ENCODE peak calls at places on chromosomes 1 and 21, in six cellular contexts. O is A172, R is GM12865, P is aorta, M is posterior cingulate gyrus, S is pons. A is an unnamed sample.

GRCh38 chr1:246032984-246033383 is 474.1 kb downstream of the SMYD3 start:
- DNase-seq in O (no peak), R (no peak), P (no peak), M (no peak), S (no peak), A (no peak)

GRCh38 chr1:46556822-46557221 is 5.4 kb upstream of the KNCN start:
- DNase-seq in O (peak), R (no peak), P (no peak), M (no peak), S (no peak), A (no peak)

GRCh38 chr1:223403184-223403815 is 10.1 kb downstream of the CCDC185 start:
- DNase-seq in O (peak), R (no peak), P (no peak), M (no peak), S (no peak), A (no peak)

GRCh38 chr1:97385536-97385935 is 535.3 kb downstream of the DPYD start:
- DNase-seq in O (no peak), R (no peak), P (no peak), M (no peak), S (no peak), A (no peak)

GRCh38 chr1:10796029-10796944 is at the start of gene CASZ1:
- DNase-seq in O (peak), R (no peak), P (peak), M (peak), S (peak), A (no peak)

GRCh38 chr1:232766224-232766890 is 38.9 kb upstream of the MAP10 start:
- DNase-seq in O (peak), R (no peak), P (no peak), M (no peak), S (no peak), A (no peak)

GRCh38 chr1:237684236-237684635 is 206.5 kb downstream of the ZP4 start:
- DNase-seq in O (peak), R (no peak), P (no peak), M (no peak), S (no peak), A (no peak)

GRCh38 chr1:234770031-234770795 is 160.2 kb upstream of the IRF2BP2 start:
- DNase-seq in O (no peak), R (no peak), P (no peak), M (no peak), S (no peak), A (no peak)

GRCh38 chr21:26788783-26789182 is 56.4 kb downstream of the ADAMTS1 start:
- DNase-seq in O (no peak), R (no peak), P (no peak), M (no peak), S (no peak), A (no peak)

GRCh38 chr1:46364612-46365011 is 24.0 kb downstream of the NSUN4 start:
- DNase-seq in O (no peak), R (no peak), P (no peak), M (no peak), S (no peak), A (no peak)

GRCh38 chr1:180435566-180435965 is 66.8 kb downstream of the ACBD6 start:
- DNase-seq in O (no peak), R (no peak), P (no peak), M (no peak), S (no peak), A (no peak)

GRCh38 chr1:110192541-110192940 is 17.6 kb upstream of the KCNC4 start:
- DNase-seq in O (no peak), R (no peak), P (no peak), M (no peak), S (no peak), A (no peak)

GRCh38 chr1:100517517-100517916 is 20.4 kb upstream of the GPR88 start:
- DNase-seq in O (no peak), R (no peak), P (no peak), M (no peak), S (no peak), A (no peak)

GRCh38 chr1:7553042-7553690 is 217.9 kb upstream of the VAMP3 start:
- DNase-seq in O (no peak), R (no peak), P (peak), M (no peak), S (no peak), A (no peak)

GRCh38 chr1:53500184-53501064 is 41.2 kb downstream of the DMRTB1 start:
- DNase-seq in O (no peak), R (no peak), P (no peak), M (no peak), S (no peak), A (no peak)

GRCh38 chr1:113684153-113684541 is 75.1 kb downstream of the PHTF1 start:
- DNase-seq in O (no peak), R (no peak), P (peak), M (no peak), S (no peak), A (no peak)

GRCh38 chr1:229440821-229441537 is 7.1 kb upstream of the ACTA1 start:
- DNase-seq in O (peak), R (peak), P (no peak), M (no peak), S (no peak), A (no peak)

GRCh38 chr1:160795951-160796383 is at the start of gene LY9:
- DNase-seq in O (no peak), R (peak), P (no peak), M (no peak), S (no peak), A (peak)

GRCh38 chr1:8570435-8570834 is 247.0 kb downstream of the RERE start:
- DNase-seq in O (no peak), R (no peak), P (no peak), M (no peak), S (no peak), A (no peak)

GRCh38 chr1:156276966-156277381 is 5.7 kb downstream of the SMG5 start:
- DNase-seq in O (no peak), R (no peak), P (peak), M (no peak), S (no peak), A (no peak)

GRCh38 chr1:2982615-2983318 is 38.5 kb upstream of the ACTRT2 start:
- DNase-seq in O (no peak), R (no peak), P (peak), M (peak), S (peak), A (no peak)